ENCODE peak calls at places on chromosomes 7 and 10, in four cellular contexts. W is EH, S is lower leg skin, C is posterior cingulate gyrus. A is an unnamed sample.

GRCh38 chr7:105307163-105307672 is 81.5 kb downstream of the SRPK2 start:
- DNase-seq in W (no peak), S (no peak), C (no peak), A (no peak)

GRCh38 chr7:139340037-139340807 is 915 bp upstream of the FMC1 start:
- DNase-seq in W (peak; percentile 100), S (peak; percentile 100), C (peak; percentile 98), A (peak; percentile 98)

GRCh38 chr7:76507723-76508406 is 2.5 kb upstream of the UPK3B start:
- DNase-seq in W (no peak), S (no peak), C (no peak), A (no peak)

GRCh38 chr10:129402459-129402858 is 64.6 kb upstream of the MGMT start:
- DNase-seq in W (no peak), S (no peak), C (no peak), A (no peak)

GRCh38 chr7:32290015-32290414 is 200.2 kb downstream of the LSM5 start:
- DNase-seq in W (no peak), S (no peak), C (peak; percentile 71), A (no peak)

GRCh38 chr10:72814134-72814790 is 79.3 kb upstream of the OIT3 start:
- DNase-seq in W (no peak), S (no peak), C (no peak), A (no peak)

GRCh38 chr7:134593530-134594392 is 44.9 kb downstream of the AKR1B15 start:
- DNase-seq in W (peak; percentile 98), S (no peak), C (peak; percentile 79), A (peak; percentile 81)

GRCh38 chr7:18250133-18250532 is 222.5 kb upstream of the PRPS1L1 start:
- DNase-seq in W (no peak), S (no peak), C (no peak), A (no peak)

GRCh38 chr7:88020953-88021650 is 87.1 kb downstream of the ADAM22 start:
- DNase-seq in W (no peak), S (no peak), C (no peak), A (no peak)

A was measured in SJSA1.